ENCODE peak calls at places on chromosomes 11 and 22, in five cellular contexts. T is HepG2, O is HCT116, A is K562, X is GM12878. N is an unnamed sample.

GRCh38 chr11:6925636-6926207 is 504 bp upstream of the ZNF215 start:
- DNase-seq in T (no peak), X (no peak), A (peak; percentile 52), O (peak; percentile 54), N (peak; percentile 27)

GRCh38 chr22:49788492-49788891 is 39.2 kb downstream of the BRD1 start:
- DNase-seq in T (no peak), O (no peak), A (no peak), X (no peak), N (no peak)

GRCh38 chr11:2267871-2268825 is 2.2 kb downstream of the ASCL2 start:
- DNase-seq in T (no peak), A (peak; percentile 10), O (no peak), X (no peak), N (no peak)

GRCh38 chr11:19702620-19703019 is 10.0 kb upstream of the NAV2 start:
- DNase-seq in A (no peak), X (no peak), T (no peak), O (no peak), N (no peak)

GRCh38 chr22:21707677-21708076 is 27.9 kb downstream of the YPEL1 start:
- DNase-seq in O (no peak), T (no peak), A (no peak), X (no peak), N (no peak)

GRCh38 chr22:42233879-42234278 is 36.6 kb downstream of the TCF20 start:
- DNase-seq in T (no peak), A (no peak), X (no peak), O (no peak), N (no peak)

GRCh38 chr11:18720811-18721575 is 5.0 kb downstream of the IGSF22 start:
- DNase-seq in X (no peak), A (peak; percentile 52), T (no peak), O (peak; percentile 28), N (no peak)

GRCh38 chr11:32400196-32400595 is 35.1 kb downstream of the WT1 start:
- DNase-seq in O (no peak), A (no peak), T (no peak), X (no peak), N (no peak)

GRCh38 chr11:16099501-16099900 is 256.8 kb downstream of the SOX6 start:
- DNase-seq in X (no peak), A (no peak), T (no peak), O (no peak), N (no peak)

GRCh38 chr11:16096336-16096735 is 260.0 kb downstream of the SOX6 start:
- DNase-seq in O (no peak), T (no peak), X (no peak), A (no peak), N (no peak)

GRCh38 chr11:16095756-16096155 is 260.6 kb downstream of the SOX6 start:
- DNase-seq in X (no peak), O (no peak), T (no peak), A (no peak), N (no peak)

GRCh38 chr11:16097543-16097942 is 258.8 kb downstream of the SOX6 start:
- DNase-seq in O (no peak), A (no peak), X (no peak), T (no peak), N (no peak)

DNA sequence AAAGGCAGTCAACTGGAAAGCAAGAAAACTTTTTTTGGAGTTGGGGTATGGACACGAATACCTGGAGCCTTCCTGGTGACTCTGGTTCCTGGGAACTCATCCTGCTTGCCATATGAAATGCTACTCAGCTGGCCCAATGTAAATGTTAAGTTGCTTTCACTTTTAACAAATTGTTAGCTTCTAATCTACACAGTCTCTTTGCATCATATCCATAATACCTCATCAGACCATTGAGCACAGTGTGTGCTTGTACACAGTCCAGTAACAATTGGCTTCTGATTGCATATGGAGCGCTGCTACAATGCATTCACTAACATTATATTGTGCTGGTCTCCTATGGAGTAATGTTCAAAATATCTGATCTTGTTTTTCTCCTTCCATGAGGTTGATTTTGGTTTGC is 257.5 kb downstream of the SOX6 start:
- DNase-seq in T (no peak), O (no peak), A (no peak), X (no peak), N (no peak)
- TF ChIP-seq SIN3A in T (no peak), O (no peak), A (no peak), X (no peak), N (no peak)

DNA sequence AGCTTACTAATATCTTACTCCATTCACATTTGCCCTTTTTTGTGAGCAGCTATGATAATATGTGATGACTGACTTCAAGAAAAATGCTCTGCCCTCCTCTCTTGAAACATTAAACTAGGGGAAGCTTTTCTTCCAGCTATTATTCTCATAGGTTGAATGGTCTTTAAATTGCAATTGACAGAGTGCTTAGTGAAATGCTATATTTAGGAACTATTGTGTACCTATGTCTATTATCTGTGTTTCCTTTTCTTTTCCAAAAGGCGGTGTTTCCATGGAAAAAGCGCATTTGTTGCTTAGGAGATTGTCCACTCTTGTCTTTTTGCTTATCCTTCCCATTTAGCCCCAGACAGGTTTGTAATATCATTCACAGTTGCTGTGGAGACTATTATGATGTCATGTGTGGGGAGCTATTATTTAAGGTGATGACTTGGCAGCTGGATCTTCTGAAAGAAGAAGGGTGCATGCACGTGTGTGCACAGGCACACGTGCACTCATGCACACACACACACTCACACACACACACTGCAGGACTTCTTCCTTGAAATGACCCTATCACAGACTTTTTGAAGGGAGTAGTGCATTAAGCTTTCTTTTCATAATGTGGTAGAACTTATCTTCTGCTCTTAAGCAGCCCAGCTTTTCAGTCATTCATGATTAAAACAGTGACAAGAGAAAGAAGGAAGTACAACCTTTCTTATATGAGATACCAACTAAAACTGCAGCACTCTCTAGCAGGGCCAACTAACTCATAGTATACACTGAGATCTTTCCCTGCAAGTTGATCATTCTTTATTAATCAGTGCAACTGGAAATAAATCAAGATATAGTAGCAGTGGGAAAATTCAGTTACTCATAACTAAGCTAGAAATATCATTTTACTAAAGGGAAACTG is 340.8 kb upstream of the MTNR1B start:
- DNase-seq in O (no peak), A (no peak), X (no peak), T (no peak), N (no peak)
- H3K27ac ChIP-seq in O (no peak overlapping the region), A (no peak overlapping the region), X (no peak overlapping the region), T (no peak overlapping the region), N (no peak overlapping the region)

GRCh38 chr11:69010361-69010891 is 2.6 kb downstream of the MRGPRF start:
- DNase-seq in T (no peak), O (no peak), X (no peak), A (no peak), N (no peak)

GRCh38 chr11:69006816-69007215 is 6.2 kb downstream of the MRGPRF start:
- DNase-seq in O (no peak), T (no peak), A (no peak), X (no peak), N (no peak)

GRCh38 chr11:69009441-69010211 is 3.4 kb downstream of the MRGPRF start:
- DNase-seq in X (no peak), A (no peak), O (no peak), T (no peak), N (no peak)

GRCh38 chr11:69007978-69008381 is 5.1 kb downstream of the MRGPRF start:
- DNase-seq in A (no peak), T (peak; percentile 27), X (no peak), O (no peak), N (no peak)

DNA sequence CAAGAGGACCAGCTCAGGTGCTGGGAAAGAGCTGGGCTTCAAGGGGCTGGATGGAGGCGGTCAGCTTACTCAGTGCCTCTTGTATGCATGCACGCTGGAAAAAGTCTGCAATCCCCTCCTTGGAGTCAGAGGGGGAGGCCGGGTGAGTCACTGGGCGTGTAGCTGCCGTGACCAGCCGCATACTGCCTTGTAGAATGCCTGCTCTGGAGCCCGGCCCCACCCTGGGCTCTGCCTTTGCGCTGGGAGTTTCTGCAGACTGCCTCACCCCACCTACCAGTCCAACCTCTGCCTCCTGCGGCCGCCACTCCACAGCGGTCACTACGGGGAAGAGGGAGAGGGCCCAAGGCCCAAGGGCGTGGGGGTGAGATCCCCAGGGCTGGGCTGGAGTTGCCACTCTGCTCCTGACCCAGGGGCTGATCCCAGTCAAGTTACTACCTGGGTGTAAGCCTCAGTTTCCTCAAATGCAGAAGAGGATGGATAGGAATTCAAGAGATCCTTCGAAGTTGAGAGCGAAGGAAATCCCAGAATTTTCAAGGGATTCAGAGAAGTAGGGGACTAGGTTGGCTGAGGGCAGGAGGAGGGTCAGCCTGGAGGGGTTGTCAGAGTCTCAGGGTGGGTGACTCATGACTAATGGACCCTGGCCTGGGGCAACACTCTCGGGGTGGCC is 4.1 kb downstream of the MRGPRF start:
- DNase-seq in O (peak; percentile 83), T (peak; percentile 36), A (peak; percentile 69), X (no peak), N (no peak)
- TF ChIP-seq SIN3A in O (no peak), T (no peak), A (no peak), X (no peak), N (no peak)

GRCh38 chr11:111731839-111732238 is 34.4 kb downstream of the PPP2R1B start:
- DNase-seq in A (no peak), O (no peak), T (no peak), X (no peak), N (no peak)

GRCh38 chr11:111734383-111735261 is 31.6 kb downstream of the PPP2R1B start:
- DNase-seq in X (no peak), A (no peak), T (no peak), O (no peak), N (no peak)

GRCh38 chr11:111730871-111731591 is 35.2 kb downstream of the PPP2R1B start:
- DNase-seq in X (no peak), O (no peak), A (no peak), T (no peak), N (no peak)

GRCh38 chr11:111733655-111734088 is 32.5 kb downstream of the PPP2R1B start:
- DNase-seq in T (no peak), A (no peak), O (no peak), X (no peak), N (no peak)

DNA sequence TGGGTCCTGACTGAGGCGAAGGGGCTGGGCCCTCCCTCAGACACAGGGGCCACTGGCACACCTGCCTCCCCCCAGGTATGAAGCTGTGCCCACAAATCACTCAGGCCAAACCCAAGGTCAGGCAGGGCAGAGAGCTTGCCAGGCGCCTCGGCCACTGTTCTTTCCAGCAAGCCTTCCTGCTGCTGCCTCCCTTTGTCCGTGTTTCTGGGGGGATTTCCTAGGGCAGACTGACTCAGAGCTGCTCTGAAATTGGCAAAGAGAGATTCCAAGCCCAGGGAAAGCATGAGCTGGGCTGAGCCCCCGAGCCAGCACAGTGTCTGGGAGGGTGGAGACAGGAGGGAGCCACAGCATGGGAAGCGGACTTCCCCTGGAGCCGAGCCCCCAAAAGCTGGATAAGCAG is 33.2 kb downstream of the PPP2R1B start:
- DNase-seq in T (no peak), X (no peak), A (no peak), O (no peak), N (no peak)
- H3K27ac ChIP-seq in T (no peak overlapping the region), X (no peak overlapping the region), A (no peak overlapping the region), O (no peak overlapping the region), N (peak overlapping the region; percentile 7)

GRCh38 chr11:63448646-63449045 is 42.3 kb downstream of the PLAAT5 start:
- DNase-seq in T (no peak), X (no peak), O (no peak), A (no peak), N (no peak)
- TF ChIP-seq SIN3A in T (no peak), X (no peak), O (no peak), A (no peak), N (no peak)

GRCh38 chr11:117143390-117143789 is 697 bp upstream of the PAFAH1B2 start:
- DNase-seq in T (no peak), O (no peak), X (no peak), A (peak; percentile 70), N (peak; percentile 35)

GRCh38 chr11:117146521-117146920 is 2.4 kb downstream of the PAFAH1B2 start:
- DNase-seq in A (no peak), O (no peak), T (no peak), X (no peak), N (no peak)

GRCh38 chr11:117143871-117144476 is at the start of gene PAFAH1B2:
- DNase-seq in A (peak; percentile 97), O (peak; percentile 84), X (peak; percentile 82), T (peak; percentile 88), N (peak; percentile 81)

GRCh38 chr11:117145393-117145761 is 1.3 kb downstream of the PAFAH1B2 start:
- DNase-seq in A (peak; percentile 65), T (peak; percentile 16), X (no peak), O (no peak), N (no peak)

GRCh38 chr11:117144477-117145392 is 648 bp downstream of the PAFAH1B2 start:
- DNase-seq in T (peak; percentile 64), A (peak; percentile 83), O (no peak), X (no peak), N (no peak)
- H3K27ac ChIP-seq in T (peak overlapping the region; percentile 62), A (peak overlapping the region; percentile 88), O (peak overlapping the region; percentile 62), X (peak overlapping the region; percentile 80), N (peak overlapping the region; percentile 100)

N was measured in Panc1.